ENCODE peak calls at places on chromosome 21, in seven cellular contexts. B is A549; A is trophoblast cell; Z is OCI-LY7; V is naive thymus-derived CD4-positive, alpha-beta T cell; K is aorta; W is DND-41. D is an unnamed sample.

GRCh38 chr21:36104306-36105300 is 30.3 kb upstream of the CBR3 start:
- DNase-seq in W (peak; percentile 11), K (peak; percentile 83), V (peak; percentile 51), Z (no peak), B (no peak), A (peak; percentile 60), D (peak; percentile 27)

GRCh38 chr21:40732243-40732642 is 114.7 kb downstream of the DSCAM start:
- DNase-seq in Z (no peak), V (no peak), B (no peak), K (no peak), A (no peak), W (no peak), D (no peak)

GRCh38 chr21:27462786-27463185 is 495.9 kb upstream of the ADAMTS5 start:
- DNase-seq in A (no peak), W (no peak), K (no peak), V (no peak), B (no peak), Z (no peak), D (no peak)

GRCh38 chr21:16124397-16125130 is 394.8 kb downstream of the USP25 start:
- DNase-seq in V (no peak), Z (no peak), A (no peak), K (no peak), W (no peak), B (peak; percentile 39), D (no peak)

GRCh38 chr21:36321325-36322082 is 1.5 kb downstream of the MORC3 start:
- DNase-seq in K (no peak), V (no peak), Z (peak; percentile 38), W (peak; percentile 43), A (no peak), B (no peak), D (no peak)

GRCh38 chr21:32543975-32544374 is 41.3 kb downstream of the TCP10L start:
- DNase-seq in B (no peak), W (no peak), K (no peak), Z (no peak), A (no peak), V (no peak), D (no peak)

GRCh38 chr21:41952568-41953248 is 1.1 kb downstream of the C2CD2 start:
- DNase-seq in B (no peak), A (no peak), V (no peak), Z (no peak), K (no peak), W (no peak), D (no peak)

GRCh38 chr21:39562791-39563770 is 49.7 kb upstream of the B3GALT5 start:
- DNase-seq in W (no peak), V (no peak), A (no peak), B (no peak), K (no peak), Z (no peak), D (no peak)

GRCh38 chr21:42010507-42011493 is 640 bp upstream of the ZBTB21 start:
- DNase-seq in K (peak; percentile 91), B (no peak), W (peak; percentile 58), V (no peak), Z (peak; percentile 65), A (peak; percentile 51), D (peak; percentile 25)

GRCh38 chr21:41562101-41563000 is 54.4 kb upstream of the TMPRSS2 start:
- DNase-seq in B (no peak), V (no peak), W (no peak), Z (no peak), A (no peak), K (no peak), D (no peak)

GRCh38 chr21:26881504-26882228 is 36.5 kb upstream of the ADAMTS1 start:
- DNase-seq in K (no peak), A (no peak), V (no peak), Z (peak; percentile 1), W (no peak), B (peak; percentile 1), D (no peak)

GRCh38 chr21:13937236-13937635 is 273.5 kb downstream of the LIPI start:
- DNase-seq in V (no peak), B (no peak), A (no peak), W (no peak), K (peak; percentile 67), Z (no peak), D (no peak)

GRCh38 chr21:32770514-32771133 is 931 bp downstream of the PAXBP1 start:
- DNase-seq in K (no peak), A (no peak), Z (peak; percentile 24), W (no peak), B (peak; percentile 5), V (no peak), D (no peak)

GRCh38 chr21:41663805-41664788 is 102.8 kb downstream of the RIPK4 start:
- DNase-seq in W (no peak), Z (no peak), B (peak; percentile 65), A (peak; percentile 13), V (no peak), K (no peak), D (no peak)

GRCh38 chr21:39647476-39647875 is 34.7 kb downstream of the B3GALT5 start:
- DNase-seq in B (no peak), W (no peak), A (no peak), Z (no peak), V (no peak), K (no peak), D (no peak)

GRCh38 chr21:15732290-15732995 is 2.7 kb downstream of the USP25 start:
- DNase-seq in K (no peak), W (peak; percentile 18), V (peak; percentile 66), Z (peak; percentile 76), B (peak; percentile 53), A (no peak), D (no peak)

GRCh38 chr21:35303085-35303484 is 254.0 kb upstream of the RUNX1 start:
- DNase-seq in B (peak; percentile 68), V (no peak), K (no peak), W (no peak), Z (no peak), A (peak; percentile 73), D (no peak)

GRCh38 chr21:26686278-26686677 is 113.2 kb upstream of the CYYR1 start:
- DNase-seq in K (no peak), V (peak; percentile 47), A (no peak), B (peak; percentile 41), W (peak; percentile 56), Z (peak; percentile 83), D (no peak)

GRCh38 chr21:36073181-36073580 is 3.4 kb downstream of the CBR1 start:
- DNase-seq in B (no peak), W (no peak), V (no peak), Z (no peak), K (no peak), A (no peak), D (no peak)

GRCh38 chr21:27206368-27206982 is 239.6 kb upstream of the ADAMTS5 start:
- DNase-seq in B (no peak), V (no peak), A (no peak), Z (no peak), K (no peak), W (no peak), D (no peak)

GRCh38 chr21:17612565-17613241 is at the start of gene BTG3:
- DNase-seq in W (peak; percentile 84), V (peak; percentile 76), A (peak; percentile 70), B (peak; percentile 67), K (peak; percentile 94), Z (peak; percentile 92), D (peak; percentile 75)

GRCh38 chr21:38811257-38811656 is 5.5 kb downstream of the ETS2 start:
- DNase-seq in Z (no peak), K (no peak), B (peak; percentile 35), V (no peak), A (no peak), W (no peak), D (no peak)

GRCh38 chr21:39311164-39311563 is 2.3 kb downstream of the BRWD1 start:
- DNase-seq in B (no peak), A (no peak), K (no peak), W (no peak), V (no peak), Z (no peak), D (no peak)

GRCh38 chr21:42219606-42220137 is 732 bp downstream of the ABCG1 start:
- DNase-seq in V (no peak), W (no peak), B (no peak), Z (peak; percentile 49), K (no peak), A (no peak), D (peak; percentile 25)

GRCh38 chr21:38945536-38946245 is 140.0 kb downstream of the ETS2 start:
- DNase-seq in K (no peak), V (no peak), A (no peak), W (no peak), B (no peak), Z (no peak), D (no peak)

GRCh38 chr21:35190201-35190701 is 141.1 kb upstream of the RUNX1 start:
- DNase-seq in W (no peak), B (peak; percentile 25), K (no peak), V (no peak), A (no peak), Z (no peak), D (no peak)

GRCh38 chr21:33026878-33027400 is 1.2 kb downstream of the OLIG2 start:
- DNase-seq in V (no peak), K (peak; percentile 74), W (no peak), B (peak; percentile 21), A (no peak), Z (no peak), D (no peak)

GRCh38 chr21:29073222-29074006 is at the start of gene CCT8:
- DNase-seq in W (peak; percentile 100), Z (peak; percentile 100), A (peak; percentile 100), V (peak; percentile 98), B (peak; percentile 98), K (peak; percentile 100), D (peak; percentile 97)

GRCh38 chr21:41359289-41359688 is 2.5 kb upstream of the MX2 start:
- DNase-seq in B (no peak), W (peak; percentile 3), A (no peak), V (no peak), Z (no peak), K (peak; percentile 22), D (no peak)

GRCh38 chr21:42636535-42636914 is 16.9 kb upstream of the PDE9A start:
- DNase-seq in Z (no peak), V (no peak), B (no peak), K (no peak), W (no peak), A (peak; percentile 49), D (no peak)

GRCh38 chr21:34166468-34166867 is 93.1 kb downstream of the MRPS6 start:
- DNase-seq in W (peak; percentile 41), K (no peak), A (no peak), Z (peak; percentile 12), B (peak; percentile 4), V (no peak), D (no peak)
- H3K9me3 ChIP-seq in W (peaks cover 49% of the 10 kb centered on the region), K (peaks cover 25% of the 10 kb centered on the region), A (peaks cover 18% of the 10 kb centered on the region), Z (peaks cover 29% of the 10 kb centered on the region), B (peaks cover 21% of the 10 kb centered on the region), V (peaks cover 11% of the 10 kb centered on the region), D (peaks cover 15% of the 10 kb centered on the region)

GRCh38 chr21:20645344-20645743 is 352.9 kb upstream of the NCAM2 start:
- DNase-seq in V (no peak), Z (no peak), A (no peak), B (no peak), K (no peak), W (no peak), D (no peak)
- H3K9me3 ChIP-seq in V (no peaks in the 10 kb centered on the region), Z (peaks cover 16% of the 10 kb centered on the region), A (peaks cover 8% of the 10 kb centered on the region), B (no peaks in the 10 kb centered on the region), K (no peaks in the 10 kb centered on the region), W (peaks cover 15% of the 10 kb centered on the region), D (peaks cover 3% of the 10 kb centered on the region)

GRCh38 chr21:19759836-19760235 is 1238.4 kb upstream of the NCAM2 start:
- DNase-seq in V (no peak), W (no peak), K (no peak), Z (no peak), B (no peak), A (no peak), D (no peak)
- H3K9me3 ChIP-seq in V (no peaks in the 10 kb centered on the region), W (no peaks in the 10 kb centered on the region), K (peaks cover 1% of the 10 kb centered on the region), Z (peaks cover 4% of the 10 kb centered on the region), B (no peaks in the 10 kb centered on the region), A (no peaks in the 10 kb centered on the region), D (peaks cover 4% of the 10 kb centered on the region)

GRCh38 chr21:30942192-30942591 is 60.8 kb upstream of the KRTAP11-1 start:
- DNase-seq in K (no peak), A (no peak), B (no peak), W (no peak), V (no peak), Z (no peak), D (no peak)
- H3K9me3 ChIP-seq in K (no peaks in the 10 kb centered on the region), A (no peaks in the 10 kb centered on the region), B (no peaks in the 10 kb centered on the region), W (peaks cover 4% of the 10 kb centered on the region), V (no peaks in the 10 kb centered on the region), Z (no peaks in the 10 kb centered on the region), D (no peaks in the 10 kb centered on the region)